ENCODE peak calls at places on chromosomes 3 and 15, in four cellular contexts. A, V, U and E are unnamed samples.
A peak's percentile ranks its signal among the peaks of the same experiment; 100 is the strongest.

GRCh38 chr3:120795017-120795648 is 52.6 kb downstream of the GTF2E1 start:
- DNase-seq in A (peak; percentile 62), V (peak; percentile 59), U (peak; percentile 71), E (peak; percentile 39)

GRCh38 chr3:50356553-50356952 is 2.8 kb downstream of the TMEM115 start:
- DNase-seq in A (peak; percentile 62), V (no peak), U (peak; percentile 31), E (no peak)

GRCh38 chr3:158057666-158058065 is 48.6 kb downstream of the SHOX2 start:
- DNase-seq in A (no peak), V (no peak), U (no peak), E (no peak)

GRCh38 chr3:175065492-175065891 is 206.4 kb downstream of the NAALADL2 start:
- DNase-seq in A (no peak), V (no peak), U (no peak), E (no peak)

GRCh38 chr15:99474041-99474906 is 91.5 kb upstream of the MEF2A start:
- DNase-seq in A (no peak), V (no peak), U (peak; percentile 70), E (no peak)

GRCh38 chr3:152328841-152329240 is 60.1 kb downstream of the MBNL1 start:
- DNase-seq in A (no peak), V (no peak), U (no peak), E (peak; percentile 38)

GRCh38 chr3:15206662-15207576 is 873 bp downstream of the CAPN7 start:
- DNase-seq in A (peak; percentile 65), V (no peak), U (peak; percentile 19), E (no peak)

GRCh38 chr15:66117841-66118240 is 135.7 kb downstream of the MEGF11 start:
- DNase-seq in A (no peak), V (no peak), U (no peak), E (no peak)

GRCh38 chr3:141875893-141876380 is 506 bp upstream of the ATP1B3 start:
- DNase-seq in A (peak; percentile 41), V (no peak), U (peak; percentile 61), E (peak; percentile 60)

GRCh38 chr3:39781632-39782031 is 27.8 kb upstream of the MYRIP start:
- DNase-seq in A (no peak), V (no peak), U (no peak), E (no peak)

GRCh38 chr15:92818658-92819311 is 81.3 kb upstream of the CHD2 start:
- DNase-seq in A (no peak), V (no peak), U (no peak), E (no peak)

GRCh38 chr3:57112206-57112605 is 51.7 kb downstream of the SPATA12 start:
- DNase-seq in A (no peak), V (no peak), U (no peak), E (no peak)

GRCh38 chr15:26971303-26972018 is 480 bp downstream of the GABRG3 start:
- DNase-seq in A (no peak), V (no peak), U (no peak), E (no peak)

GRCh38 chr15:101296418-101297405 is 1.7 kb upstream of the SNRPA1 start:
- DNase-seq in A (no peak), V (no peak), U (no peak), E (no peak)

GRCh38 chr3:42025388-42026138 is 63.7 kb upstream of the ULK4 start:
- DNase-seq in A (peak; percentile 84), V (no peak), U (peak; percentile 91), E (peak; percentile 85)

GRCh38 chr3:177824190-177824786 is 627.0 kb upstream of the TBL1XR1 start:
- DNase-seq in A (peak; percentile 54), V (no peak), U (peak; percentile 50), E (no peak)

GRCh38 chr3:66836363-66837152 is 161.5 kb upstream of the KBTBD8 start:
- DNase-seq in A (no peak), V (no peak), U (no peak), E (no peak)

GRCh38 chr3:118818386-118818785 is 216.3 kb downstream of the IGSF11 start:
- DNase-seq in A (no peak), V (no peak), U (no peak), E (no peak)

GRCh38 chr3:179288845-179289244 is 34.0 kb upstream of the ZNF639 start:
- DNase-seq in A (no peak), V (no peak), U (no peak), E (no peak)

GRCh38 chr3:48435774-48436476 is 4.0 kb downstream of the CCDC51 start:
- DNase-seq in A (peak; percentile 91), V (peak; percentile 58), U (peak; percentile 87), E (peak; percentile 45)

GRCh38 chr3:194877311-194878119 is 191.8 kb downstream of the FAM43A start:
- DNase-seq in A (no peak), V (no peak), U (no peak), E (no peak)

GRCh38 chr15:76336254-76337046 is at the start of gene ISL2:
- DNase-seq in A (peak; percentile 27), V (peak; percentile 33), U (no peak), E (no peak)

GRCh38 chr15:78368671-78369070 is 28.5 kb downstream of the CRABP1 start:
- DNase-seq in A (no peak), V (no peak), U (no peak), E (no peak)

GRCh38 chr3:28844688-28845324 is 436.1 kb upstream of the RBMS3 start:
- DNase-seq in A (no peak), V (no peak), U (no peak), E (no peak)

GRCh38 chr3:45642731-45643152 is 46.5 kb upstream of the SACM1L start:
- DNase-seq in A (no peak), V (no peak), U (no peak), E (peak; percentile 42)

GRCh38 chr15:95968856-95969255 is 361.6 kb upstream of the NR2F2 start:
- DNase-seq in A (no peak), V (no peak), U (no peak), E (no peak)

GRCh38 chr15:39242345-39242744 is 338.5 kb upstream of the THBS1 start:
- DNase-seq in A (peak; percentile 16), V (no peak), U (no peak), E (no peak)